ENCODE peak calls at places on chromosomes 6 and 20, in five cellular contexts. F, E, C, Q and A are unnamed samples.

GRCh38 chr6:113306552-113307145 is 550.5 kb upstream of the MARCKS start:
- DNase-seq in F (peak), E (peak), C (peak), Q (peak), A (peak)

GRCh38 chr6:36495086-36495485 is 52.2 kb downstream of the STK38 start:
- DNase-seq in F (no peak), E (no peak), C (no peak), Q (no peak), A (no peak)

GRCh38 chr20:4684837-4685413 is 36.8 kb upstream of the PRND start:
- DNase-seq in F (peak), E (peak), C (peak), Q (no peak), A (no peak)

GRCh38 chr6:99119109-99120031 is 171.6 kb upstream of the FBXL4 start:
- DNase-seq in F (peak), E (peak), C (peak), Q (no peak), A (no peak)

GRCh38 chr6:43276180-43277082 is 21.6 kb upstream of the SLC22A7 start:
- DNase-seq in F (no peak), E (peak), C (no peak), Q (no peak), A (no peak)

GRCh38 chr6:70863343-70863742 is 93.5 kb downstream of the B3GAT2 start:
- DNase-seq in F (no peak), E (no peak), C (no peak), Q (no peak), A (no peak)

GRCh38 chr6:17583811-17584210 is 16.3 kb upstream of the FAM8A1 start:
- DNase-seq in F (no peak), E (no peak), C (no peak), Q (no peak), A (no peak)

GRCh38 chr6:43842231-43842794 is 72.3 kb downstream of the VEGFA start:
- DNase-seq in F (no peak), E (no peak), C (no peak), Q (no peak), A (no peak)

DNA sequence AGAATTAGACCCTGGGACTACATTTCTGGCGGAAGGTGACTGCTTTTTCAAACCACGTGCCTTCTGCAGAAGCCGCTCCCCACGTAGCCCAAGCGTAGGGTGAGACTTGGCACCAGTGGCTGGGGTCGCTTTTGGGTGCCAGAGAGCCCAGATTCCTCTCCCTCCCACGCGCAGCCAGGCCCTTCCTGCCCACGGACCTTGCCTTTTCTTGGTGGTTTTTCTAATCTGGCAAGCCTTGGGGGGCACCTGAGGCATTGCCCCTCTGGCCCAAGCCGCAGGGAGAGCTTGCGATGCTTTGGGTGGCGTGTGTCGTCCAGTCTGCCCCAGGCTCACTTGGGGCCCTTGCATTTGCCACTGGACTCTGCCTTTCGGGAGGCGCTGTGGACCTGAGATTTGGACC is 3.3 kb downstream of the SLCO4A1 start:
- DNase-seq in F (no peak), E (no peak), C (no peak), Q (no peak), A (no peak)
- TF ChIP-seq POLR2A in F (no peak), E (no peak), C (no peak), Q (no peak), A (no peak)

DNA sequence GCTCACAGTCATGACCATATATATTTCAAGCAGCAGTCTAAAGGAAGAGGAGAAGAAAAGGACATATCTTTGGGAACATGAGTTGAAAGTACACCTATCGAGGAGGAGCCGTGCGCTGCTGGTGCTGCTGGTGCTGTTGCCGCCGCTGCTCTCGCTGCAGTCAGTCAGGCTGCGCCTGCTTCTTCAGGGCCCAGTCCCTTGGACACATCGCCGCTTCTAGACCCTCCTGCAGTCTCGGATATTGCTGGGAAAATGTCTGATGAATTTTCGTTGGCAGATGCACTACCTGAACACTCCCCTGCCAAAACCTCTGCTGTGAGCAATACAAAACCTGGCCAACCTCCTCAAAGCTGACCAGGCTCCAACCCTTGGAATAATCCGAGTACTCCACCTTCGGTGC is 8.2 kb upstream of the ASCC3 start:
- DNase-seq in F (no peak), E (no peak), C (no peak), Q (no peak), A (no peak)
- TF ChIP-seq JUND in F (no peak), E (no peak), C (no peak), Q (no peak), A (no peak)

GRCh38 chr6:26235240-26235730 is 129.7 kb upstream of the BTN3A2 start:
- DNase-seq in F (no peak), E (no peak), C (peak), Q (no peak), A (no peak)

GRCh38 chr6:26243742-26244141 is 121.3 kb upstream of the BTN3A2 start:
- DNase-seq in F (no peak), E (no peak), C (no peak), Q (no peak), A (no peak)

GRCh38 chr6:26243132-26243531 is 121.9 kb upstream of the BTN3A2 start:
- DNase-seq in F (no peak), E (no peak), C (no peak), Q (no peak), A (no peak)

GRCh38 chr6:26240981-26241770 is 123.8 kb upstream of the BTN3A2 start:
- DNase-seq in F (no peak), E (no peak), C (no peak), Q (no peak), A (no peak)

GRCh38 chr6:26240157-26240980 is 124.6 kb upstream of the BTN3A2 start:
- DNase-seq in F (no peak), E (no peak), C (no peak), Q (peak), A (peak)
- TF ChIP-seq POLR2A in F (no peak), E (no peak), C (no peak), Q (peak), A (peak)

GRCh38 chr6:66848244-66848953 is 1141.4 kb upstream of the EYS start:
- DNase-seq in F (no peak), E (no peak), C (no peak), Q (no peak), A (no peak)

GRCh38 chr6:66854014-66854413 is 1147.0 kb upstream of the EYS start:
- DNase-seq in F (no peak), E (no peak), C (no peak), Q (no peak), A (no peak)

GRCh38 chr6:66849843-66850242 is 1142.8 kb upstream of the EYS start:
- DNase-seq in F (no peak), E (no peak), C (no peak), Q (no peak), A (no peak)

GRCh38 chr6:66851930-66852329 is 1144.9 kb upstream of the EYS start:
- DNase-seq in F (no peak), E (no peak), C (no peak), Q (no peak), A (no peak)
- TF ChIP-seq JUND in F (no peak), E (no peak), C (no peak), Q (no peak), A (no peak)

GRCh38 chr6:33592595-33593413 is 12.7 kb upstream of the BAK1 start:
- DNase-seq in F (no peak), E (no peak), C (no peak), Q (peak), A (peak)
- TF ChIP-seq POLR2A in F (no peak), E (no peak), C (no peak), Q (peak), A (no peak)

GRCh38 chr6:161976569-161976968 is 702.7 kb upstream of the AGPAT4 start:
- DNase-seq in F (no peak), E (no peak), C (no peak), Q (no peak), A (no peak)

DNA sequence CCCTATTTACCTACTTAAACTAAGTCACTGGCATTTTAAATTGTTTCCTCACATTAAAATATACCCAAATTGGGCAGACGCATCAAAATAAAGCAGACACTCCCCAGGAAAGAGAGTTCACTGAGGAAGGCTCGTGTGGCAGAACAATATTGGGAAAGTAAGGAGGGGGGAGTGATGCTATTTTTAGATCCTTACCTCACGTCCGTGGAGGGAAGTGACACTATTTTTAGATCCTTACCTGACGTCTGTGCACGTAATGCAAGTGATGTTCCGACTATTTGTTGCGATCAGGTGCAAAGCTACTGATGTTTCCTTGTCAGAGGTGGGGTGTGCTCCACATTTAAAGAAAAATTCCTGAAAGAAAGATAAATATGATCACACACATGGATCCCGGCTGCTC is 699.2 kb upstream of the AGPAT4 start:
- DNase-seq in F (no peak), E (no peak), C (no peak), Q (no peak), A (no peak)
- TF ChIP-seq JUND in F (no peak), E (no peak), C (no peak), Q (no peak), A (no peak)